ENCODE peak calls at places on chromosome 22, in seven cellular contexts. Q is OCI-M1; I is upper lobe of right lung; W is naive thymus-derived CD4-positive, alpha-beta T cell; X is H1; D is aorta; C is cardiac muscle cell. A is an unnamed sample.
A peak's percentile ranks its signal among the peaks of the same experiment; 100 is the strongest.

GRCh38 chr22:49297286-49297870 is 530.3 kb downstream of the BRD1 start:
- DNase-seq in D (peak; percentile 51), I (peak; percentile 48), X (no peak), W (no peak), Q (no peak), C (no peak), A (no peak)

GRCh38 chr22:48786679-48786996 is 1041.0 kb downstream of the BRD1 start:
- DNase-seq in Q (no peak), I (no peak), C (no peak), D (no peak), X (no peak), W (no peak), A (no peak)

GRCh38 chr22:17888855-17889254 is 114.6 kb upstream of the BID start:
- DNase-seq in C (peak; percentile 58), I (no peak), D (no peak), W (no peak), Q (no peak), X (no peak), A (no peak)

GRCh38 chr22:39174498-39175120 is 22.1 kb upstream of the CBX7 start:
- DNase-seq in Q (no peak), W (no peak), D (peak; percentile 92), I (peak; percentile 84), X (peak; percentile 100), C (peak; percentile 79), A (peak; percentile 75)

GRCh38 chr22:36352775-36353507 is 34.8 kb downstream of the MYH9 start:
- DNase-seq in W (no peak), C (no peak), I (no peak), Q (no peak), X (no peak), D (peak; percentile 96), A (peak; percentile 71)

GRCh38 chr22:25386538-25386884 is 167.1 kb downstream of the CRYBB2 start:
- DNase-seq in I (no peak), C (no peak), W (no peak), X (no peak), Q (no peak), D (no peak), A (no peak)

GRCh38 chr22:36369922-36370781 is 17.6 kb downstream of the MYH9 start:
- DNase-seq in D (no peak), I (peak; percentile 83), X (no peak), Q (peak; percentile 54), W (no peak), C (peak; percentile 77), A (no peak)

GRCh38 chr22:38864361-38865191 is 7.4 kb downstream of the CBX6 start:
- DNase-seq in D (peak; percentile 87), I (peak; percentile 71), W (no peak), Q (no peak), X (no peak), C (no peak), A (no peak)

GRCh38 chr22:41524809-41525449 is 19.3 kb downstream of the POLR3H start:
- DNase-seq in Q (no peak), C (no peak), D (peak; percentile 79), I (no peak), W (peak; percentile 53), X (no peak), A (peak; percentile 65)

GRCh38 chr22:36274547-36274946 is 21.6 kb downstream of the APOL1 start:
- DNase-seq in Q (no peak), D (no peak), X (no peak), C (no peak), W (no peak), I (no peak), A (no peak)

GRCh38 chr22:37077802-37078448 is 26.4 kb downstream of the KCTD17 start:
- DNase-seq in C (peak; percentile 72), Q (peak; percentile 73), D (peak; percentile 86), I (peak; percentile 86), X (peak; percentile 29), W (peak; percentile 92), A (peak; percentile 85)

GRCh38 chr22:22748297-22748743 is 103.9 kb downstream of the GGTLC2 start:
- DNase-seq in Q (peak; percentile 82), C (no peak), D (no peak), W (peak; percentile 34), I (no peak), X (no peak), A (peak; percentile 33)

GRCh38 chr22:39920134-39920743 is 19.4 kb downstream of the GRAP2 start:
- DNase-seq in Q (peak; percentile 81), W (peak; percentile 62), C (no peak), I (no peak), D (no peak), X (no peak), A (no peak)

GRCh38 chr22:20140107-20140445 is 8.5 kb downstream of the ZDHHC8 start:
- DNase-seq in I (no peak), C (no peak), Q (no peak), D (no peak), X (no peak), W (no peak), A (no peak)

GRCh38 chr22:26516503-26516902 is 4.2 kb upstream of the TFIP11 start:
- DNase-seq in X (no peak), D (no peak), C (no peak), Q (peak; percentile 27), W (no peak), I (no peak), A (no peak)

GRCh38 chr22:47156352-47157092 is 394.1 kb downstream of the TBC1D22A start:
- DNase-seq in D (no peak), C (no peak), Q (no peak), X (no peak), I (no peak), W (no peak), A (no peak)

GRCh38 chr22:45993143-45993692 is 16.3 kb upstream of the WNT7B start:
- DNase-seq in Q (no peak), C (no peak), D (no peak), I (no peak), X (no peak), W (no peak), A (no peak)

GRCh38 chr22:24331468-24332440 is 61.1 kb downstream of the SPECC1L start:
- DNase-seq in W (no peak), C (no peak), Q (peak; percentile 67), X (no peak), I (no peak), D (no peak), A (no peak)

GRCh38 chr22:41907436-41908401 is 7.2 kb downstream of the SHISA8 start:
- DNase-seq in D (no peak), W (no peak), I (no peak), X (no peak), C (no peak), Q (no peak), A (no peak)

GRCh38 chr22:43171607-43172006 is 15.3 kb downstream of the TTLL12 start:
- DNase-seq in C (no peak), W (no peak), I (no peak), D (no peak), X (no peak), Q (no peak), A (no peak)

GRCh38 chr22:48628891-48629559 is 1198.6 kb downstream of the BRD1 start:
- DNase-seq in D (no peak), W (no peak), C (no peak), I (no peak), X (peak; percentile 13), Q (no peak), A (no peak)

GRCh38 chr22:24178502-24179440 is 2.5 kb upstream of the SUSD2 start:
- DNase-seq in W (no peak), X (no peak), Q (peak; percentile 22), C (no peak), I (no peak), D (no peak), A (no peak)

GRCh38 chr22:24543679-24544243 is 11.2 kb downstream of the GUCD1 start:
- DNase-seq in I (no peak), W (no peak), C (no peak), Q (no peak), D (no peak), X (no peak), A (no peak)

GRCh38 chr22:41699264-41700104 is at the start of gene MEI1:
- DNase-seq in C (no peak), Q (no peak), X (peak; percentile 38), I (peak; percentile 93), W (peak; percentile 86), D (peak; percentile 96), A (peak; percentile 86)

GRCh38 chr22:20783844-20784723 is 10.2 kb downstream of the SERPIND1 start:
- DNase-seq in Q (peak; percentile 93), C (peak; percentile 61), I (no peak), X (no peak), D (no peak), W (peak; percentile 27), A (peak; percentile 35)

GRCh38 chr22:41447435-41448188 is 1.0 kb upstream of the TOB2 start:
- DNase-seq in Q (peak; percentile 82), I (peak; percentile 87), D (peak; percentile 89), C (peak; percentile 88), W (peak; percentile 69), X (no peak), A (peak; percentile 53)

GRCh38 chr22:45007247-45007945 is 2.4 kb downstream of the PHF21B start:
- DNase-seq in C (peak; percentile 94), Q (no peak), W (no peak), I (no peak), D (no peak), X (no peak), A (no peak)

GRCh38 chr22:33658775-33659174 is 261.5 kb downstream of the LARGE1 start:
- DNase-seq in Q (no peak), I (no peak), D (no peak), X (no peak), C (no peak), W (no peak), A (no peak)

GRCh38 chr22:28283025-28283654 is 364.1 kb upstream of the PITPNB start:
- DNase-seq in D (no peak), X (no peak), I (no peak), C (no peak), Q (no peak), W (no peak), A (no peak)

GRCh38 chr22:17472886-17473285 is 90.4 kb upstream of the SLC25A18 start:
- DNase-seq in Q (no peak), I (no peak), X (no peak), C (peak; percentile 15), W (no peak), D (no peak), A (no peak)

GRCh38 chr22:38038426-38038825 is 18.8 kb upstream of the PICK1 start:
- DNase-seq in W (no peak), I (no peak), Q (no peak), D (no peak), X (no peak), C (no peak), A (no peak)

GRCh38 chr22:42655693-42656092 is 6.5 kb upstream of the CYB5R3 start:
- DNase-seq in I (no peak), C (no peak), D (no peak), Q (no peak), X (no peak), W (no peak), A (no peak)

GRCh38 chr22:19576460-19577421 is 52.5 kb upstream of the CLDN5 start:
- DNase-seq in D (no peak), I (no peak), W (peak; percentile 73), C (no peak), Q (peak; percentile 80), X (no peak), A (peak; percentile 8)

GRCh38 chr22:23603266-23603665 is 23.2 kb upstream of the IGLL1 start:
- DNase-seq in D (no peak), Q (no peak), C (no peak), X (no peak), W (no peak), I (no peak), A (no peak)

GRCh38 chr22:35552186-35552842 is 11.7 kb downstream of the RASD2 start:
- DNase-seq in X (no peak), D (no peak), Q (peak; percentile 93), C (peak; percentile 52), I (no peak), W (peak; percentile 85), A (peak; percentile 92)